ENCODE peak calls at places on chromosomes 4 and X, in nine cellular contexts. M, L, A, H, U, S, X, Q and Z are unnamed samples.

GRCh38 chr4:66564901-66565648 is 894.8 kb upstream of the EPHA5 start:
- DNase-seq in A (no peak), Q (no peak), S (peak), U (peak), M (peak), L (no peak), X (peak), H (no peak), Z (no peak)

GRCh38 chr4:125317526-125317880 is 2.7 kb downstream of the FAT4 start:
- DNase-seq in M (peak), Q (no peak), X (peak), H (no peak), S (peak), L (no peak), A (peak), U (peak), Z (peak)

GRCh38 chr4:153943738-153944415 is 155.0 kb upstream of the SFRP2 start:
- DNase-seq in Q (no peak), L (no peak), S (no peak), H (no peak), X (no peak), U (no peak), A (no peak), M (no peak), Z (no peak)

GRCh38 chrX:118353081-118353850 is 7.4 kb downstream of the WDR44 start:
- DNase-seq in X (no peak), Q (no peak), S (peak), A (peak), M (no peak), H (no peak), U (peak), L (no peak), Z (no peak)

GRCh38 chr4:2330119-2331042 is 68.5 kb upstream of the MXD4 start:
- DNase-seq in L (no peak), H (no peak), X (peak), S (peak), M (peak), U (peak), A (no peak), Q (no peak), Z (no peak)

GRCh38 chr4:154065368-154065767 is 276.5 kb upstream of the SFRP2 start:
- DNase-seq in S (no peak), U (no peak), X (no peak), H (no peak), M (no peak), Q (no peak), L (no peak), A (no peak), Z (no peak)

GRCh38 chrX:133645251-133645650 is 230.0 kb upstream of the GPC4 start:
- DNase-seq in H (no peak), M (peak), L (no peak), S (no peak), A (no peak), U (no peak), X (no peak), Q (no peak), Z (no peak)

GRCh38 chr4:141179474-141180026 is 41.1 kb upstream of the ZNF330 start:
- DNase-seq in H (no peak), X (no peak), Q (no peak), S (peak), M (no peak), L (no peak), U (no peak), A (no peak), Z (no peak)